ENCODE peak calls at places on chromosomes 3 and 15, in five cellular contexts. H is right lobe of liver; C is ovary; G is GM23248; T is naive thymus-derived CD4-positive, alpha-beta T cell. W is an unnamed sample.

GRCh38 chr3:14203521-14204079 is 25.0 kb downstream of the LSM3 start:
- DNase-seq in C (peak; percentile 72), H (peak; percentile 48), T (peak; percentile 27), G (peak; percentile 83), W (peak; percentile 33)

GRCh38 chr15:61827131-61827530 is 233.1 kb downstream of the VPS13C start:
- DNase-seq in H (no peak), G (no peak), C (no peak), T (no peak), W (no peak)

GRCh38 chr3:182713743-182714517 is 79.4 kb upstream of the ATP11B start:
- DNase-seq in G (peak; percentile 80), H (no peak), C (no peak), T (peak; percentile 24), W (no peak)

GRCh38 chr3:33428812-33429211 is 11.4 kb downstream of the UBP1 start:
- DNase-seq in C (no peak), G (no peak), T (no peak), H (no peak), W (no peak)

GRCh38 chr3:143163562-143163961 is 44.0 kb downstream of the CHST2 start:
- DNase-seq in G (no peak), T (no peak), C (no peak), H (no peak), W (no peak)

GRCh38 chr15:95646484-95646883 is 684.0 kb upstream of the NR2F2 start:
- DNase-seq in C (no peak), T (no peak), G (no peak), H (no peak), W (no peak)

GRCh38 chr3:115937054-115937453 is 313.7 kb downstream of the GAP43 start:
- DNase-seq in H (no peak), C (no peak), G (peak; percentile 33), T (no peak), W (no peak)

GRCh38 chr3:195854628-195855300 is 43.0 kb upstream of the MUC4 start:
- DNase-seq in T (no peak), H (no peak), C (no peak), G (no peak), W (no peak)

GRCh38 chr3:99683465-99683864 is 45.1 kb downstream of the COL8A1 start:
- DNase-seq in G (no peak), H (no peak), T (no peak), C (no peak), W (no peak)

GRCh38 chr15:77311618-77312398 is 108.1 kb downstream of the PEAK1 start:
- DNase-seq in H (no peak), G (peak; percentile 33), T (no peak), C (no peak), W (no peak)

GRCh38 chr3:150720444-150720843 is 16.7 kb upstream of the ERICH6 start:
- DNase-seq in T (no peak), H (no peak), G (no peak), C (no peak), W (no peak)

GRCh38 chr3:135802171-135802570 is 163.4 kb upstream of the PPP2R3A start:
- DNase-seq in C (no peak), G (no peak), H (no peak), T (no peak), W (no peak)

GRCh38 chr3:114499986-114500385 is 206.2 kb downstream of the TIGIT start:
- DNase-seq in G (no peak), T (peak; percentile 46), C (no peak), H (no peak), W (peak; percentile 59)

GRCh38 chr15:77974098-77974414 is 103.5 kb downstream of the TBC1D2B start:
- DNase-seq in H (peak; percentile 70), T (no peak), G (peak; percentile 86), C (no peak), W (no peak)

GRCh38 chr3:159260049-159260662 is 458.3 kb downstream of the MFSD1 start:
- DNase-seq in T (peak; percentile 25), C (no peak), G (peak; percentile 88), H (no peak), W (peak; percentile 25)

GRCh38 chr3:174000675-174001074 is 603.1 kb downstream of the NLGN1 start:
- DNase-seq in C (no peak), H (no peak), G (no peak), T (no peak), W (no peak)

GRCh38 chr3:111881480-111881879 is 22.4 kb downstream of the PHLDB2 start:
- DNase-seq in C (no peak), T (no peak), H (no peak), G (no peak), W (no peak)

DNA sequence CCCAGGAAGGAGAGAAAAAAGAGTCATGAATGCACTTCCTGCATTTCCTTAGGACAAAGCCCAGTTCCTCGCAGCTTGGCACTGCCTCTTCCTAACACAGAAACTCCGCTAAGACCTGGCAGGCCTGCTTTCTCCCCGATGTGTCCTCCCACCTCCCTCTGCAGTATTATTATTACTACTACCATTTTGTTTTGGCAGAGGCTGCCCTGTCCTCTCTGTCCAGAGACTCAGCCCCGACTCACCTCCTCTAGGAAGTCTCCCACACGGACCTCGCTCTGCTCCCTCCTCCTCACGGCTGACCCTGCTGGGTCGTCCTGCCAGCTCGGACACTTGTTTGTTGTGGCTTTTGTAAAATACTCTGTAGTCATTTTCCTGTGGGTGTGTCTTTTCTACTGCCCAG is 107.2 kb upstream of the HACD2 start:
- DNase-seq in H (no peak), C (no peak), G (peak; percentile 49), T (no peak), W (no peak)
- H3K4me1 ChIP-seq in H (no peaks in the 10 kb centered on the region), C (peaks cover 35% of the 10 kb centered on the region), G (peaks cover 48% of the 10 kb centered on the region), T (no peaks in the 10 kb centered on the region), W (no peaks in the 10 kb centered on the region)

DNA sequence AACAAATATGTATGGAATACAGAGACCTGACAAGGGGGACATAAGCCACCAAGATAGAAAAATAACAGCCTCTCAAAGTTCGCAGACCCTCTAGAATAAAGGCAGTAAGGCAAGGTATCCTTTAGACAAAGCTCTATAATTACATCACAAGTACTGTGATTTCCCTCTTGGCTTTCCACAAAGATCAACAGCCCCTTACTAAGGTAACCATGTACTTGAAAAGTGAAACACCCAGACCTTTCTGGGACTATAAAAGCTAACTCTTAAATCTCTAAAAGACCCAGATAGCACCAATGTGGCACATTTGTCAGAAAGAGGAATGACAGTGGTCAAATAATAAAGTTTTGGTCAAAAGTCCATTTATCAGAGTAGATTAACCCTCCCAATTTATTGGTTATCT is 51.9 kb downstream of the TBL1XR1 start:
- DNase-seq in H (no peak), G (no peak), C (no peak), T (no peak), W (no peak)
- H3K27ac ChIP-seq in H (no peak overlapping the region), G (no peak overlapping the region), C (no peak overlapping the region), T (peak overlapping the region; percentile 47), W (peak overlapping the region; percentile 61)

GRCh38 chr3:59970384-59970783 is 920.6 kb upstream of the CFAP20DC start:
- DNase-seq in T (no peak), C (no peak), G (no peak), H (no peak), W (no peak)
- H3K4me1 ChIP-seq in T (peaks cover 4% of the 10 kb centered on the region), C (no peaks in the 10 kb centered on the region), G (no peaks in the 10 kb centered on the region), H (no peaks in the 10 kb centered on the region), W (no peaks in the 10 kb centered on the region)

GRCh38 chr3:42190701-42191442 is 75.1 kb downstream of the CCK start:
- DNase-seq in G (peak; percentile 59), T (peak; percentile 59), C (peak; percentile 43), H (peak; percentile 48), W (peak; percentile 61)
- H3K27ac ChIP-seq in G (no peak overlapping the region), T (no peak overlapping the region), C (no peak overlapping the region), H (peak overlapping the region; percentile 43), W (no peak overlapping the region)

DNA sequence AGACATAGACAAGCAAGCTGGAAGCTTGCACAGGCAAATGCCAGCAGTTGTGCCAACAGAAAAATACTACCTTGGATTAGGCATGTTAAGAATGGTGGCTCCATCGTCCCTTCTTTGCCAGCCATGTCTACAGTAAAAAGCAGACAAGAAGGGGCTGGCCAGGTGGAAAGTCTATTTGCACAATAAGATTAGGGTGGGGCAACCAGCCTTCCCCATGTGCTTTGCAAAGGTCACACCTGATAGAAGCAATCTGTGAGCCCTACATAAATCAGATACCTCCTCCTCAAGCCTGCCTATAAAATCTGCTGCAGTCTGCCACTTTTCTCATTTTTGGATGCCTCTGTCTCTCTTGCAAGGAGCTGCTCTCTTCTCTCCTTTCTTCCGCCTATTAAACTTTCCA is 555.9 kb downstream of the RSL24D1 start:
- DNase-seq in G (no peak), H (no peak), C (no peak), T (no peak), W (no peak)
- H3K4me1 ChIP-seq in G (no peaks in the 10 kb centered on the region), H (no peaks in the 10 kb centered on the region), C (no peaks in the 10 kb centered on the region), T (no peaks in the 10 kb centered on the region), W (no peaks in the 10 kb centered on the region)

DNA sequence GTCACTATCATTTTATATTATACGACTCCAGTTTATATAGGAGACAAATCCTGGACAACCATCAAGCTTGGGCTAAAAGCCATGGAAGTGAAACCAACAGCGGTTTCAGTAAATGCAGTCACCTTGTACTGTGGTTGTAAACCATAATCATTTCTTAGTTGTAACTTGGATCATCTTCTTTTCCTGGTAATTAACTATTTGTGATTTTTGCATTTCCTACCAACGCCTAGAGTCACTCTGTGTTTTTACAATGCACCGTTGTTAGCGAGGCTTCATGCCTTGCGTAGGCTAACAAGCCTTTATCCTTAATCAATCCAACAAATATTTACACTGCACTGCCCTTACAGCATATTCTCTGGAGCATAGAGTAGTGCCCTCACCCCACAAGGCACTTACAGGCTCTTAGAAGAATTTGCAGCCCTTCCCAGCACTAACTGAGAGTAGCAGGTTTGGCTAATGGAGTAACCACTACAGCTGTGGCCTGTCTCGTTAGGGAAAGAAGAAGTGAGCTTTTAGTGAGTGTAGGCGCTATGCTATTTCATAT is 62.6 kb downstream of the ABHD2 start:
- DNase-seq in T (no peak), G (no peak), H (no peak), C (no peak), W (no peak)
- H3K27ac ChIP-seq in T (no peak overlapping the region), G (no peak overlapping the region), H (no peak overlapping the region), C (no peak overlapping the region), W (no peak overlapping the region)

W was measured in CD4-positive, alpha-beta memory T cell.